ENCODE peak calls at places on chromosomes 7 and 10, in seven cellular contexts. O is ELF-1, I is EH, C is HCT116, X is heart left ventricle, M is IMR-90, U is hypothalamus. R is an unnamed sample.

GRCh38 chr7:35975851-35976454 is 175.1 kb downstream of the SEPTIN7 start:
- DNase-seq in O (peak), I (peak), C (peak), X (no peak), M (peak), U (no peak), R (peak)

GRCh38 chr7:44322631-44323363 is 2.6 kb downstream of the CAMK2B start:
- DNase-seq in O (no peak), I (no peak), C (no peak), X (peak), M (no peak), U (no peak), R (no peak)

GRCh38 chr7:132742152-132742551 is 165.9 kb upstream of the PLXNA4 start:
- DNase-seq in O (no peak), I (peak), C (no peak), X (peak), M (peak), U (no peak), R (no peak)

GRCh38 chr7:159030490-159031134 is 114.1 kb downstream of the VIPR2 start:
- DNase-seq in O (peak), I (no peak), C (peak), X (peak), M (no peak), U (peak), R (no peak)

GRCh38 chr7:151135866-151136514 is 31.5 kb downstream of the GBX1 start:
- DNase-seq in O (no peak), I (no peak), C (no peak), X (no peak), M (no peak), U (no peak), R (no peak)

GRCh38 chr7:139775829-139776266 is 1.9 kb downstream of the HIPK2 start:
- DNase-seq in O (peak), I (peak), C (peak), X (peak), M (peak), U (no peak), R (peak)

GRCh38 chr7:18552311-18552916 is 56.9 kb downstream of the HDAC9 start:
- DNase-seq in O (no peak), I (peak), C (no peak), X (no peak), M (peak), U (no peak), R (peak)

GRCh38 chr10:61992059-61992460 is 90.6 kb downstream of the ARID5B start:
- DNase-seq in O (no peak), I (peak), C (no peak), X (peak), M (peak), U (no peak), R (no peak)

GRCh38 chr7:108351715-108352114 is 104.5 kb downstream of the NRCAM start:
- DNase-seq in O (no peak), I (no peak), C (no peak), X (no peak), M (no peak), U (no peak), R (no peak)

GRCh38 chr7:108618056-108618455 is 48.4 kb downstream of the DNAJB9 start:
- DNase-seq in O (no peak), I (no peak), C (no peak), X (no peak), M (no peak), U (no peak), R (no peak)

GRCh38 chr7:7662527-7662926 is 22.0 kb downstream of the UMAD1 start:
- DNase-seq in O (peak), I (no peak), C (no peak), X (no peak), M (peak), U (no peak), R (no peak)

GRCh38 chr10:122310311-122311050 is 39.4 kb downstream of the BTBD16 start:
- DNase-seq in O (peak), I (no peak), C (no peak), X (no peak), M (no peak), U (no peak), R (no peak)

GRCh38 chr10:3902054-3902808 is 117.2 kb upstream of the KLF6 start:
- DNase-seq in O (no peak), I (no peak), C (no peak), X (peak), M (no peak), U (no peak), R (peak)

GRCh38 chr7:116500071-116500853 is 724 bp downstream of the CAV2 start:
- DNase-seq in O (peak), I (peak), C (no peak), X (peak), M (peak), U (no peak), R (no peak)